ENCODE peak calls at places on chromosome 20, in nine cellular contexts. H, A, N, R, Y, B, U, T and D are unnamed samples.

GRCh38 chr20:62356143-62356947 is 10.8 kb downstream of the LAMA5 start:
- DNase-seq in U (no peak), T (no peak), N (no peak), A (no peak), Y (no peak), H (no peak), R (no peak), B (no peak), D (no peak)

GRCh38 chr20:47067776-47068175 is 173.1 kb downstream of the EYA2 start:
- DNase-seq in N (no peak), R (no peak), T (no peak), B (no peak), H (peak; percentile 5), A (no peak), Y (no peak), U (no peak), D (no peak)

GRCh38 chr20:13765299-13765698 is 19.4 kb downstream of the ESF1 start:
- DNase-seq in Y (no peak), B (no peak), R (no peak), T (no peak), A (no peak), N (no peak), H (peak; percentile 14), U (no peak), D (no peak)

GRCh38 chr20:46305331-46305972 is 2.8 kb downstream of the CDH22 start:
- DNase-seq in Y (no peak), T (no peak), R (no peak), N (no peak), U (no peak), H (no peak), B (no peak), A (no peak), D (no peak)

GRCh38 chr20:32628960-32629530 is 43.9 kb upstream of the NOL4L start:
- DNase-seq in B (no peak), Y (no peak), T (no peak), R (no peak), N (no peak), H (no peak), A (no peak), U (no peak), D (no peak)

GRCh38 chr20:57595041-57596030 is 24.9 kb downstream of the ZBP1 start:
- DNase-seq in Y (no peak), R (no peak), T (no peak), H (no peak), B (no peak), N (no peak), U (no peak), A (no peak), D (no peak)

GRCh38 chr20:41428285-41428684 is 61.7 kb upstream of the EMILIN3 start:
- DNase-seq in B (no peak), U (no peak), T (no peak), Y (no peak), H (no peak), N (no peak), R (no peak), A (no peak), D (peak; percentile 11)

GRCh38 chr20:21609221-21609620 is 95.4 kb upstream of the NKX2-2 start:
- DNase-seq in Y (no peak), N (no peak), U (no peak), R (no peak), H (no peak), A (no peak), B (no peak), T (no peak), D (no peak)

GRCh38 chr20:57399587-57400261 is 8.5 kb downstream of the RBM38 start:
- DNase-seq in U (no peak), H (no peak), A (peak; percentile 58), N (peak; percentile 13), B (no peak), T (no peak), R (peak; percentile 47), Y (no peak), D (peak; percentile 51)

GRCh38 chr20:58719971-58720371 is 27.4 kb downstream of the NPEPL1 start:
- DNase-seq in A (no peak), H (no peak), Y (no peak), U (no peak), B (no peak), N (no peak), T (no peak), R (no peak), D (no peak)

GRCh38 chr20:57350086-57350710 is 857 bp upstream of the RAE1 start:
- DNase-seq in A (no peak), U (no peak), B (no peak), R (no peak), H (no peak), Y (no peak), N (no peak), T (no peak), D (no peak)

GRCh38 chr20:16292227-16292626 is 281.0 kb downstream of the KIF16B start:
- DNase-seq in A (no peak), N (no peak), B (no peak), T (no peak), H (no peak), Y (no peak), U (no peak), R (no peak), D (no peak)

GRCh38 chr20:44646023-44646640 is 5.4 kb downstream of the ADA start:
- DNase-seq in A (no peak), H (peak; percentile 99), U (no peak), T (no peak), N (no peak), R (no peak), Y (no peak), B (no peak), D (no peak)

GRCh38 chr20:49699200-49699992 is 14.3 kb downstream of the B4GALT5 start:
- DNase-seq in R (no peak), T (no peak), N (no peak), A (no peak), U (no peak), H (no peak), B (no peak), Y (no peak), D (no peak)

GRCh38 chr20:54137115-54137514 is 36.7 kb downstream of the CYP24A1 start:
- DNase-seq in H (no peak), A (no peak), B (no peak), Y (no peak), R (no peak), U (no peak), T (no peak), N (no peak), D (no peak)

GRCh38 chr20:55348201-55348600 is 657.1 kb downstream of the CBLN4 start:
- DNase-seq in B (no peak), U (no peak), R (no peak), Y (no peak), T (no peak), A (no peak), H (no peak), N (no peak), D (no peak)

GRCh38 chr20:46903937-46904336 is 9.3 kb downstream of the EYA2 start:
- DNase-seq in B (no peak), A (no peak), H (no peak), T (no peak), N (no peak), R (no peak), Y (no peak), U (no peak), D (no peak)

GRCh38 chr20:21499641-21500040 is 14.2 kb downstream of the NKX2-2 start:
- DNase-seq in B (no peak), A (no peak), H (no peak), N (no peak), R (no peak), U (no peak), T (no peak), Y (no peak), D (no peak)

GRCh38 chr20:61584851-61585250 is 332.8 kb downstream of the CDH4 start:
- DNase-seq in R (no peak), H (no peak), Y (no peak), U (no peak), T (no peak), N (no peak), B (no peak), A (no peak), D (no peak)

GRCh38 chr20:17390655-17391054 is 140.5 kb downstream of the BFSP1 start:
- DNase-seq in B (no peak), N (no peak), U (no peak), H (no peak), R (no peak), Y (no peak), A (no peak), T (no peak), D (no peak)

GRCh38 chr20:3766832-3767433 is 620 bp downstream of the ADISSP start:
- DNase-seq in T (no peak), Y (no peak), R (no peak), A (no peak), N (no peak), H (no peak), U (no peak), B (no peak), D (peak; percentile 28)

GRCh38 chr20:29689411-29690225 is 1567.8 kb upstream of the DEFB115 start:
- DNase-seq in T (no peak), A (no peak), N (peak; percentile 22), U (no peak), B (peak; percentile 57), R (no peak), H (no peak), Y (peak; percentile 43), D (peak; percentile 48)

GRCh38 chr20:33441142-33441955 is 2.2 kb downstream of the SNTA1 start:
- DNase-seq in H (no peak), U (no peak), A (no peak), T (no peak), N (no peak), B (no peak), R (no peak), Y (no peak), D (no peak)

GRCh38 chr20:59598625-59599310 is 5.6 kb upstream of the PHACTR3 start:
- DNase-seq in H (peak; percentile 36), B (peak; percentile 1), R (no peak), N (no peak), A (no peak), U (no peak), Y (peak; percentile 5), T (peak; percentile 3), D (peak; percentile 17)

GRCh38 chr20:35329435-35330139 is 37.4 kb upstream of the FAM83C start:
- DNase-seq in B (no peak), H (peak; percentile 80), Y (no peak), T (peak; percentile 3), N (peak; percentile 22), R (no peak), U (no peak), A (no peak), D (peak; percentile 33)

GRCh38 chr20:38728911-38729642 is 4.8 kb downstream of the SLC32A1 start:
- DNase-seq in T (no peak), N (no peak), B (peak; percentile 88), H (no peak), R (no peak), U (no peak), Y (no peak), A (no peak), D (peak; percentile 5)

GRCh38 chr20:44643596-44644383 is 7.7 kb downstream of the ADA start:
- DNase-seq in A (peak; percentile 65), R (peak; percentile 43), N (peak; percentile 34), H (peak; percentile 36), Y (no peak), T (peak; percentile 62), B (no peak), U (peak; percentile 28), D (peak; percentile 39)

GRCh38 chr20:64146936-64147451 is 17.3 kb upstream of the MYT1 start:
- DNase-seq in H (no peak), R (no peak), B (no peak), T (no peak), U (no peak), A (no peak), N (peak; percentile 7), Y (no peak), D (no peak)

GRCh38 chr20:64032706-64033624 is 3.0 kb upstream of the C20orf204 start:
- DNase-seq in H (no peak), T (no peak), U (no peak), Y (no peak), R (no peak), A (no peak), N (no peak), B (no peak), D (no peak)

GRCh38 chr20:13656721-13657368 is 18.1 kb upstream of the TASP1 start:
- DNase-seq in R (no peak), U (no peak), N (no peak), Y (no peak), T (no peak), A (no peak), B (no peak), H (no peak), D (no peak)

GRCh38 chr20:50141811-50142561 is 11.5 kb downstream of the PEDS1 start:
- DNase-seq in N (no peak), U (no peak), B (no peak), H (no peak), Y (no peak), A (no peak), R (no peak), T (no peak), D (no peak)